ENCODE peak calls at places on chromosomes 3 and 15, in six cellular contexts. U is pulmonary artery endothelial cell, I is skeletal muscle cell, J is ascending aorta, V is progenitor cell of endocrine pancreas, O is mucosa of descending colon. G is an unnamed sample.

GRCh38 chr15:57540736-57541135 is 51.0 kb upstream of the MYZAP start:
- DNase-seq in U (no peak), I (no peak), J (no peak), V (no peak), O (no peak), G (no peak)

GRCh38 chr3:52062499-52062898 is 6.1 kb upstream of the DUSP7 start:
- DNase-seq in U (no peak), I (no peak), J (peak; percentile 81), V (no peak), O (no peak), G (peak; percentile 92)

GRCh38 chr15:66698318-66698961 is 3.6 kb upstream of the SMAD6 start:
- DNase-seq in U (no peak), I (no peak), J (peak; percentile 88), V (peak; percentile 50), O (peak; percentile 71), G (peak; percentile 57)

GRCh38 chr15:74956648-74957300 is at the start of gene RPP25:
- DNase-seq in U (no peak), I (peak; percentile 51), J (peak; percentile 89), V (peak; percentile 36), O (peak; percentile 90), G (peak; percentile 56)

GRCh38 chr15:78944669-78945407 is at the start of gene CTSH:
- DNase-seq in U (no peak), I (no peak), J (peak; percentile 77), V (peak; percentile 79), O (peak; percentile 92), G (peak; percentile 27)

GRCh38 chr3:174859109-174859735 is at the start of gene NAALADL2:
- DNase-seq in U (no peak), I (no peak), J (no peak), V (no peak), O (no peak), G (no peak)

GRCh38 chr15:65833501-65834220 is 35.6 kb upstream of the RAB11A start:
- DNase-seq in U (no peak), I (no peak), J (no peak), V (no peak), O (no peak), G (no peak)

GRCh38 chr3:109155828-109156227 is 19.3 kb downstream of the C3orf85 start:
- DNase-seq in U (no peak), I (no peak), J (no peak), V (no peak), O (no peak), G (peak; percentile 40)

GRCh38 chr3:64502284-64502683 is 185.5 kb downstream of the ADAMTS9 start:
- DNase-seq in U (no peak), I (peak; percentile 23), J (no peak), V (no peak), O (no peak), G (no peak)

GRCh38 chr3:194006-194405 is 2.6 kb upstream of the CHL1 start:
- DNase-seq in U (no peak), I (no peak), J (no peak), V (no peak), O (no peak), G (no peak)

G was measured in RCC 7860.